ENCODE peak calls at places on chromosomes 3 and 15, in nine cellular contexts. N, Y, Z, E, P, B, X, V and C are unnamed samples.

GRCh38 chr3:31423522-31423921 is 109.2 kb upstream of the STT3B start:
- DNase-seq in N (no peak), Y (peak), Z (no peak), E (no peak), P (no peak), B (peak), X (no peak), V (no peak), C (no peak)

GRCh38 chr3:194087995-194088841 is 47.7 kb upstream of the HES1 start:
- DNase-seq in N (no peak), Y (no peak), Z (no peak), E (no peak), P (no peak), B (no peak), X (no peak), V (no peak), C (no peak)

GRCh38 chr15:101496198-101496986 is 6.9 kb upstream of the PCSK6 start:
- DNase-seq in N (no peak), Y (no peak), Z (peak), E (no peak), P (no peak), B (no peak), X (no peak), V (no peak), C (no peak)

GRCh38 chr15:60093273-60094067 is 89.4 kb downstream of the FOXB1 start:
- DNase-seq in N (no peak), Y (no peak), Z (peak), E (no peak), P (no peak), B (no peak), X (peak), V (no peak), C (peak)

GRCh38 chr15:57505056-57505713 is 86.5 kb upstream of the MYZAP start:
- DNase-seq in N (no peak), Y (no peak), Z (no peak), E (no peak), P (peak), B (no peak), X (peak), V (no peak), C (peak)

GRCh38 chr15:38843736-38844590 is 279.3 kb upstream of the RASGRP1 start:
- DNase-seq in N (no peak), Y (peak), Z (no peak), E (no peak), P (no peak), B (no peak), X (no peak), V (no peak), C (no peak)

GRCh38 chr3:126146525-126147146 is 33.8 kb downstream of the ALDH1L1 start:
- DNase-seq in N (no peak), Y (no peak), Z (peak), E (peak), P (no peak), B (no peak), X (no peak), V (no peak), C (peak)

GRCh38 chr3:170536712-170537111 is 49.2 kb downstream of the SLC7A14 start:
- DNase-seq in N (no peak), Y (no peak), Z (no peak), E (no peak), P (no peak), B (no peak), X (no peak), V (no peak), C (no peak)

GRCh38 chr15:101269479-101270223 is 7.6 kb downstream of the SELENOS start:
- DNase-seq in N (peak), Y (no peak), Z (no peak), E (no peak), P (peak), B (no peak), X (no peak), V (no peak), C (peak)

GRCh38 chr15:63598467-63599400 is 1.5 kb downstream of the FBXL22 start:
- DNase-seq in N (peak), Y (no peak), Z (peak), E (no peak), P (no peak), B (no peak), X (peak), V (no peak), C (peak)

GRCh38 chr3:17466028-17466427 is 276.4 kb downstream of the TBC1D5 start:
- DNase-seq in N (no peak), Y (peak), Z (no peak), E (no peak), P (no peak), B (no peak), X (no peak), V (no peak), C (no peak)
- TF ChIP-seq CTCF in N (no peak), Y (no peak), Z (no peak), E (no peak), P (no peak), B (no peak), X (no peak), V (no peak), C (no peak)

DNA sequence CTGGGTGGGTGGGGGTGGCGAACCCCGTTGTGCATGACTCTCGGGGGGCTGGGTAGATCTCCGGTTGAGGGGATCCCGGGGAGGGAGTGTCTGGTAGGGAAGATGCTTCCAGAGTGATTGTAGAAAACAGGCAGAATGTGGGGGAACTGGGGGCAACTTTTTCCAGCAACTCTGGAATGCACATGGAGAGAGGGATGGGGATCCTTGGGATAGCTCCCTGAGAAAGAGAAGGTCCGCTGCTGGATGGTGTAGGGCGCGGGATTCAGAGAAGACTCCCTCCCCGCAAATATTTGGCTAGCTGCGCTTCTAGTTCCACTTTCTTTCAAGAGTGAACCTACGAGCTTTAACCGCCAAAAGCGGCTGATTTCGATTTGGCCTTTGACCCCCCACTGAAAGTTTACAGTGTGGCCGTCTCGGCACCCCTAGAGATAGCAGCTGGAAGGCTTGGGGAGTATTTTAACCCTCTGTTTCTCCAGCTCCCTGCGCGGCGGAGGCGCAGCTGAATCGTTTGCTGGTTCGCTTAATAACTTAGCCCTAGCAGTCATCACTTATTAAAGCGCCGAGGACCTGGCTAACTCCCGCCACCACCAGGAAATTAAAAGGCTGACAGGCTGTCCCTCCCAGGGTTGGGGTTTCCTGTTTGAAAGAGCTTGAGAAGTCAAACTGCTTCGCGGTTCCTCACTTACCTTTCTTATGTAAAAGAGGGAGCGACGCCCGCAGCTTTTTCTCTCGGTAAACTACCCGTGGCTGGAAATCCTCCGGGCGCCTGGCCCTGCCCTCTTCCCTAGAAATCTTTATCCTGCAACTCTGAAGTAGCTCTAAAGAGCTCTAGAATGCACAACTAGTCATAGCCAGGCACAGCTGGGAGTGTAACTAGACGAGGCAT is 1.2 kb downstream of the PHLDB2 start:
- DNase-seq in N (peak), Y (peak), Z (peak), E (peak), P (peak), B (peak), X (peak), V (peak), C (peak)
- TF ChIP-seq POLR2A in N (no peak), Y (peak), Z (peak), E (no peak), P (no peak), B (peak), X (peak), V (peak), C (peak)

GRCh38 chr15:74978077-74978476 is 17.3 kb upstream of the SCAMP5 start:
- DNase-seq in N (no peak), Y (no peak), Z (no peak), E (no peak), P (no peak), B (no peak), X (no peak), V (no peak), C (no peak)
- H3K27ac ChIP-seq in N (no peak), Y (no peak), Z (no peak), E (no peak), P (no peak), B (no peak), X (no peak), V (no peak), C (no peak)

DNA sequence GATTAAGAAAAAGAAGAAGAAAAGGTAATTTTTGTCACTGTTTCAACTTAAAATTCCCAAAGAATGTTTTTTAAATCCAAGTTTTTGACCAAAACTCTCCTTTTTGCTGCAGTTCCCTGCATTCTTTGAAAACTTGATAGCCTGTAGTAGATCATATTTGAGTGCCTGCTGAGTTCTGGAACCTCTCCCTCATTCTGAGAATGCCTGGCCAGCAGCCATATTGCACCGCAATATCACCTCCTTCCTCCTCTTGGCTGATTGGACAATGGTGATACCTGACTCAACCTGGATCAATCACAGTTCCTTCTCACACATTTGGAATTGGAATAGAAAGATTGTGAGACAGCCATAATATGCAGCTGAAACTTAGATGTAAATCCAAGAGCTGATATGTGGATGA is 97.6 kb upstream of the GAP43 start:
- DNase-seq in N (no peak), Y (no peak), Z (no peak), E (no peak), P (no peak), B (no peak), X (no peak), V (no peak), C (no peak)
- TF ChIP-seq CTCF in N (no peak), Y (no peak), Z (no peak), E (no peak), P (no peak), B (no peak), X (no peak), V (no peak), C (no peak)

DNA sequence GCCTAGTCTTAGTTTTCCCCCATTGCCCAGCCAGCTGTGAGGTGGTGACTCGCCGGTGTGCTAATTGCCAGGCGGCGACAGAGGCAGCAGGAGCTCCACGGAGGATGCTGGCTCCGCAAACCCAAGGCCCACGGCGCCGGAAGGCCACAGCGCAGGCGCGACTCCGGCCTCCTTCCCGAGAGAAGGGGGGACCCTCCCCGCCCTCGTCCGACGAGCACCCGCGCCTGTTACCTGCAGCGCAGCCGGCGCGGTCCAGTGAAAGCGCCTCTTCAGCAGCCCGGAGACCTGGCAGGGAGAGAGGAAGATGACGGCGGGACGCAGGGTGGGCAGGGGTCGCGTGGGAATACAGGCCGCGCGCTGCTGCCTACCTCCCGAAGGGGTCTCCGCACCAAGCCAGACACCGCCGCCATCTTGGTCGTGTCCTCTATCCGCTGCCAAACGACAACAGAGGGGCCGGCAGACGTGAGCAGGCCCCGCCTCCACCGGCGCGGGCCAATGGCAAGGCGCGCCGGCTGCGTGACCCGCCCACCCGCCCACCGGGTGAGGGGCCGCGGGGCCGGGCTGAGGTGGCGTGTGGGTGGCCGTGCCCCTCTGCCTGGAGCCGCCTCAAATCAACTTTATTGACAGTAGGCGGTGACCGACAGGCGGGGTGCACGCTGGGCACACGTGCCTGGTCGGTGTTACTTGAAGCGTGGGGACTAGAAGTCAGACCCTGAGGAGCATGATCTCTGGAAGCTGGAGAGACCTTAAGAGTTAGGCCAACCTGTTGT is at the start of gene PDHB:
- DNase-seq in N (peak), Y (peak), Z (peak), E (peak), P (peak), B (peak), X (peak), V (peak), C (peak)
- TF ChIP-seq POLR2A in N (no peak), Y (peak), Z (peak), E (peak), P (peak), B (peak), X (no peak), V (peak), C (peak)

GRCh38 chr3:172076212-172076611 is 36.8 kb downstream of the FNDC3B start:
- DNase-seq in N (no peak), Y (no peak), Z (no peak), E (no peak), P (no peak), B (no peak), X (no peak), V (no peak), C (no peak)
- H3K27ac ChIP-seq in N (no peak), Y (no peak), Z (no peak), E (no peak), P (no peak), B (no peak), X (no peak), V (no peak), C (no peak)

GRCh38 chr3:28850186-28850585 is 430.7 kb upstream of the RBMS3 start:
- DNase-seq in N (no peak), Y (no peak), Z (no peak), E (no peak), P (no peak), B (no peak), X (no peak), V (no peak), C (no peak)

GRCh38 chr3:28856796-28857195 is 424.1 kb upstream of the RBMS3 start:
- DNase-seq in N (no peak), Y (peak), Z (no peak), E (no peak), P (no peak), B (no peak), X (no peak), V (no peak), C (no peak)

GRCh38 chr3:28853830-28854229 is 427.0 kb upstream of the RBMS3 start:
- DNase-seq in N (no peak), Y (peak), Z (no peak), E (no peak), P (peak), B (no peak), X (no peak), V (no peak), C (no peak)
- TF ChIP-seq CTCF in N (no peak), Y (peak), Z (no peak), E (no peak), P (peak), B (no peak), X (no peak), V (no peak), C (no peak)

GRCh38 chr15:89462198-89462912 is 34.0 kb downstream of the RHCG start:
- DNase-seq in N (no peak), Y (peak), Z (no peak), E (peak), P (peak), B (no peak), X (no peak), V (no peak), C (peak)
- TF ChIP-seq POLR2A in N (no peak), Y (no peak), Z (no peak), E (no peak), P (no peak), B (no peak), X (no peak), V (no peak), C (peak)

DNA sequence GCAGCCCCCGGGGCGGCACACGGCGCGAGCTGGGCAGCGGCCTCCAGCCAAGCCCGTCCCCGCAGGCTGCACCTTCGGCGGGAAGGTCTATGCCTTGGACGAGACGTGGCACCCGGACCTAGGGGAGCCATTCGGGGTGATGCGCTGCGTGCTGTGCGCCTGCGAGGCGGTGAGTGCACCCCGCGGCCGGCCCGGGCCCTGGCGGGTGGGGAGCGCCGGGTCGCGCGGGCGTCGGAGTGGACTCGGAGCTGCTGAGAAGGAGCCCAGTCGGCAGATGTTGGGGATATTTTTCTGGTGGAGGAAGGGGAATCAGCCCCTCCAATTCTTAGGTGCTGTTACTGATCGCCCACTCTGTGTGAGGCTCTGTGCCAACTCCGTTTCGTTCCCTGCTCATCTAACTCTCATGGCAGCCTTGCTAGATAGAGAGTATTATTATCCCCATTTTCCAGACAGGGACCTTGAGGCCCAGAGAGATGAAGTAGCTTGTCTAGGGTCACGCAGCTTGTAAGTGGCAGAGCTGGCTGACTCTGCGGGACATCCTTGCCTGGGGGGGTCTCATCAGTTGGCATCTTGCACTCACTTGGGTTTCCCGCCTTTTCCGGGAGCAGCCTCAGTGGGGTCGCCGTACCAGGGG is 890 bp downstream of the CHRD start:
- DNase-seq in N (no peak), Y (no peak), Z (no peak), E (peak), P (no peak), B (peak), X (no peak), V (no peak), C (no peak)
- H3K27ac ChIP-seq in N (peak), Y (no peak), Z (peak), E (peak), P (peak), B (peak), X (peak), V (peak), C (no peak)

DNA sequence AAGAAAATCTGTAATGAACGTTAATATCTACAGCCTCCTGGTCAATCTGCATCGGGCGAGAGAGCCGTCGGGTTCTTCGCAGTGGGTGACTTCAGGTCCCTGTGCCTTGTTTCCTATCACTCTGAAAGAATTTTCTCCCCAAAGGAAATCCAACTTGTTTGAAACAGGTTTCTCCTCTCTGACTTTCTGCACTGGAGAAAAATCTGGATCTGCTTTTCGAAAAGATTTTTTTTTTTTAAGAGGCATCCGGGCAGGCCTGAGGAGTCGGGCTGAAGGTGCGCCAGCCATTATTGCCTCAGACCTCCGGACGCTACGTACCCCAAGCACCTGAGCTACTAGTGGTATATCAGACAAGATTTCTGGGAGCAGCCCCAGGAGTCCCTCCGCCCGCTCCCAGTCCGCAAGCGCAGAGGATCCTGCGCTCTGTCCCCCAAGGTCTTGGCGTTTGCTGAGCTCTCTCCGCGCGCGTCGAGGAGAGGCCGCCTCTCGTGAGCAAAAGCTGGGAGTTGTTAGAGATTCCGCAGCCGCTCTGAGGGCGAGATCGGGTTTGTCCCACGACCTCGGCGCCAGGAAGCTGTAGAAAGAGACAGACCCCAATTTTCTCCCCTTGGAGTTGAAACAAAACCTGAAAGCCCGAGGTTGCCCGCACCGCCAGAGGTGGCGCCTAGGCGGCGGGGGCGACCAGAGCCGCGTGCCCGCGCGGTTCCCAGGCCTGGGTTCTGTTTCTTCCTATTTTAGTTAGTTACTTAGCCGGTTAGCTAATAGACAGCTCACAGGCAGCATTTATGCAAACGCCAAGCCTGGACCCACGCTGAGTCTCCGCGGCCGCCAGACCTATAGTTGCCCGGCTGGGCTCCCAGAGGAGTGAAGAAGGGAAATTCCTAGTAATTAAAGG is 72.4 kb upstream of the POLG start:
- DNase-seq in N (no peak), Y (no peak), Z (no peak), E (no peak), P (no peak), B (no peak), X (no peak), V (no peak), C (no peak)
- TF ChIP-seq CTCF in N (no peak), Y (no peak), Z (no peak), E (no peak), P (no peak), B (no peak), X (no peak), V (no peak), C (no peak)